ENCODE peak calls at places on chromosomes 2 and 18, in ten cellular contexts. M, X, L, D, Z, Y, F, C, Q and A are unnamed samples.

GRCh38 chr2:16664052-16664731 is 1.4 kb downstream of the CYRIA start:
- DNase-seq in M (peak), X (no peak), L (no peak), D (no peak), Z (peak), Y (peak), F (no peak), C (no peak), Q (no peak), A (no peak)

GRCh38 chr2:230564805-230565779 is 147.6 kb upstream of the CAB39 start:
- DNase-seq in M (peak), X (no peak), L (no peak), D (peak), Z (peak), Y (no peak), F (no peak), C (no peak), Q (no peak), A (peak)

GRCh38 chr2:196660264-196660663 is 20.7 kb downstream of the CCDC150 start:
- DNase-seq in M (no peak), X (no peak), L (no peak), D (peak), Z (peak), Y (no peak), F (peak), C (no peak), Q (no peak), A (peak)

GRCh38 chr2:47485177-47485576 is 82.2 kb downstream of the MSH2 start:
- DNase-seq in M (no peak), X (no peak), L (no peak), D (no peak), Z (no peak), Y (no peak), F (no peak), C (no peak), Q (no peak), A (no peak)

GRCh38 chr2:238163494-238164198 is 4.9 kb downstream of the ERFE start:
- DNase-seq in M (peak), X (no peak), L (no peak), D (no peak), Z (peak), Y (no peak), F (no peak), C (no peak), Q (no peak), A (no peak)

GRCh38 chr2:28620801-28621171 is 124.9 kb downstream of the PLB1 start:
- DNase-seq in M (no peak), X (no peak), L (no peak), D (no peak), Z (no peak), Y (no peak), F (no peak), C (no peak), Q (no peak), A (no peak)

GRCh38 chr2:198371902-198372611 is 567.7 kb downstream of the PLCL1 start:
- DNase-seq in M (no peak), X (no peak), L (no peak), D (no peak), Z (no peak), Y (no peak), F (peak), C (no peak), Q (no peak), A (peak)

GRCh38 chr18:57533399-57533884 is 53.1 kb downstream of the FECH start:
- DNase-seq in M (no peak), X (no peak), L (no peak), D (no peak), Z (peak), Y (no peak), F (no peak), C (no peak), Q (no peak), A (no peak)

GRCh38 chr2:45823723-45824206 is 172.3 kb downstream of the PRKCE start:
- DNase-seq in M (peak), X (no peak), L (no peak), D (peak), Z (no peak), Y (no peak), F (no peak), C (no peak), Q (peak), A (no peak)

GRCh38 chr2:70248810-70249438 is 496 bp upstream of the TIA1 start:
- DNase-seq in M (no peak), X (peak), L (peak), D (peak), Z (peak), Y (peak), F (no peak), C (peak), Q (peak), A (no peak)

GRCh38 chr18:12296457-12296856 is 11.6 kb upstream of the TUBB6 start:
- DNase-seq in M (no peak), X (no peak), L (no peak), D (no peak), Z (no peak), Y (no peak), F (no peak), C (no peak), Q (no peak), A (no peak)

GRCh38 chr2:180184506-180184905 is 177.4 kb upstream of the CWC22 start:
- DNase-seq in M (no peak), X (no peak), L (no peak), D (peak), Z (peak), Y (no peak), F (peak), C (no peak), Q (no peak), A (no peak)

GRCh38 chr2:95036491-95037289 is 11.2 kb downstream of the MAL start:
- DNase-seq in M (no peak), X (no peak), L (no peak), D (no peak), Z (no peak), Y (no peak), F (no peak), C (no peak), Q (no peak), A (no peak)

GRCh38 chr18:78477840-78478239 is 501.8 kb upstream of the SALL3 start:
- DNase-seq in M (no peak), X (no peak), L (no peak), D (no peak), Z (no peak), Y (no peak), F (no peak), C (no peak), Q (no peak), A (no peak)

GRCh38 chr2:86338778-86339295 is 1.4 kb upstream of the REEP1 start:
- DNase-seq in M (no peak), X (no peak), L (peak), D (no peak), Z (no peak), Y (no peak), F (no peak), C (no peak), Q (no peak), A (no peak)

GRCh38 chr2:134142341-134142738 is 111.5 kb upstream of the MGAT5 start:
- DNase-seq in M (peak), X (no peak), L (no peak), D (peak), Z (no peak), Y (no peak), F (no peak), C (no peak), Q (no peak), A (no peak)

GRCh38 chr2:135030826-135031225 is 16.4 kb downstream of the MAP3K19 start:
- DNase-seq in M (peak), X (no peak), L (no peak), D (peak), Z (peak), Y (no peak), F (no peak), C (no peak), Q (no peak), A (no peak)

GRCh38 chr2:195330513-195330956 is 326.5 kb upstream of the SLC39A10 start:
- DNase-seq in M (no peak), X (no peak), L (no peak), D (no peak), Z (no peak), Y (no peak), F (no peak), C (no peak), Q (no peak), A (no peak)

GRCh38 chr2:40416486-40416885 is 35.4 kb downstream of the SLC8A1 start:
- DNase-seq in M (peak), X (no peak), L (no peak), D (no peak), Z (peak), Y (no peak), F (no peak), C (no peak), Q (no peak), A (peak)

GRCh38 chr2:241157841-241158545 is 7.7 kb downstream of the PPP1R7 start:
- DNase-seq in M (no peak), X (no peak), L (no peak), D (no peak), Z (peak), Y (no peak), F (no peak), C (no peak), Q (no peak), A (no peak)

GRCh38 chr2:190791347-190791982 is 89.2 kb upstream of the GLS start:
- DNase-seq in M (peak), X (peak), L (no peak), D (peak), Z (peak), Y (no peak), F (peak), C (no peak), Q (no peak), A (peak)

GRCh38 chr2:96083064-96083889 is 33.1 kb downstream of the ADRA2B start:
- DNase-seq in M (no peak), X (no peak), L (no peak), D (no peak), Z (no peak), Y (no peak), F (no peak), C (no peak), Q (no peak), A (no peak)

GRCh38 chr2:218323526-218324472 is 31.5 kb upstream of the TMBIM1 start:
- DNase-seq in M (peak), X (no peak), L (no peak), D (peak), Z (peak), Y (peak), F (peak), C (no peak), Q (no peak), A (no peak)

GRCh38 chr2:30233142-30233961 is 2.0 kb downstream of the LBH start:
- DNase-seq in M (peak), X (no peak), L (peak), D (no peak), Z (peak), Y (no peak), F (no peak), C (no peak), Q (no peak), A (no peak)

GRCh38 chr2:97693476-97693875 is 19.9 kb upstream of the ZAP70 start:
- DNase-seq in M (peak), X (no peak), L (no peak), D (peak), Z (peak), Y (no peak), F (no peak), C (no peak), Q (no peak), A (no peak)

GRCh38 chr2:67241453-67241852 is 155.7 kb upstream of the ETAA1 start:
- DNase-seq in M (no peak), X (no peak), L (no peak), D (no peak), Z (no peak), Y (no peak), F (no peak), C (no peak), Q (no peak), A (no peak)

GRCh38 chr2:177391822-177392372 is 676 bp upstream of the AGPS start:
- DNase-seq in M (no peak), X (no peak), L (no peak), D (peak), Z (no peak), Y (no peak), F (no peak), C (no peak), Q (no peak), A (no peak)

GRCh38 chr18:75639468-75639831 is 211.9 kb upstream of the SMIM21 start:
- DNase-seq in M (no peak), X (no peak), L (no peak), D (no peak), Z (no peak), Y (no peak), F (no peak), C (no peak), Q (no peak), A (no peak)

GRCh38 chr18:35642802-35643201 is 61.3 kb downstream of the GALNT1 start:
- DNase-seq in M (peak), X (no peak), L (no peak), D (no peak), Z (no peak), Y (no peak), F (no peak), C (no peak), Q (no peak), A (no peak)

GRCh38 chr18:58392336-58393000 is 236.4 kb downstream of the ALPK2 start:
- DNase-seq in M (peak), X (no peak), L (no peak), D (no peak), Z (peak), Y (no peak), F (peak), C (no peak), Q (no peak), A (no peak)